ENCODE peak calls at places on chromosomes 11 and 22, in nine cellular contexts. L is fibroblast of lung, D is psoas muscle, C is heart right ventricle, O is spleen, R is endodermal cell, Y is RWPE2, W is tibial artery, U is mammary epithelial cell. X is an unnamed sample.
A peak's percentile ranks its signal among the peaks of the same experiment; 100 is the strongest.

GRCh38 chr11:2534131-2534956 is 89.5 kb downstream of the KCNQ1 start:
- DNase-seq in R (no peak), U (peak; percentile 37), C (no peak), O (peak; percentile 74), D (peak; percentile 56), L (peak; percentile 11), W (peak; percentile 63), Y (peak; percentile 76), X (peak; percentile 75)

GRCh38 chr22:20175597-20175900 is 24.7 kb upstream of the CCDC188 start:
- DNase-seq in Y (no peak), R (no peak), U (no peak), L (peak; percentile 16), W (no peak), C (no peak), O (no peak), D (no peak), X (no peak)

GRCh38 chr11:2306971-2307732 is 5.3 kb downstream of the TSPAN32 start:
- DNase-seq in U (no peak), Y (peak; percentile 42), L (peak; percentile 45), D (no peak), O (peak; percentile 79), C (no peak), W (peak; percentile 65), R (peak; percentile 42), X (peak; percentile 83)

GRCh38 chr11:111447931-111448330 is 64.3 kb downstream of the BTG4 start:
- DNase-seq in L (no peak), W (no peak), R (no peak), D (no peak), U (no peak), C (no peak), O (no peak), Y (no peak), X (no peak)

GRCh38 chr22:37331811-37332536 is 49.7 kb downstream of the CYTH4 start:
- DNase-seq in D (no peak), W (no peak), R (no peak), Y (no peak), L (no peak), U (no peak), C (no peak), O (no peak), X (no peak)

GRCh38 chr22:41912338-41913039 is 2.4 kb downstream of the SHISA8 start:
- DNase-seq in U (no peak), C (no peak), L (no peak), Y (no peak), D (no peak), O (no peak), R (no peak), W (no peak), X (no peak)

GRCh38 chr11:68996376-68997123 is 15.8 kb upstream of the MRGPRD start:
- DNase-seq in L (no peak), W (peak; percentile 60), R (peak; percentile 34), Y (peak; percentile 46), D (peak; percentile 28), O (peak; percentile 50), U (no peak), C (no peak), X (peak; percentile 48)

GRCh38 chr22:27216444-27216843 is 559.1 kb downstream of the MIAT start:
- DNase-seq in O (no peak), Y (no peak), W (no peak), D (no peak), R (no peak), C (no peak), L (no peak), U (no peak), X (no peak)

GRCh38 chr11:56783448-56784041 is 35.0 kb upstream of the OR9G4 start:
- DNase-seq in U (peak; percentile 37), R (no peak), Y (no peak), W (no peak), D (no peak), L (peak; percentile 39), C (no peak), O (no peak), X (no peak)

GRCh38 chr11:101428918-101429317 is 154.9 kb downstream of the TRPC6 start:
- DNase-seq in W (no peak), L (peak; percentile 14), U (peak; percentile 30), C (no peak), R (peak; percentile 74), O (no peak), Y (no peak), D (no peak), X (no peak)

GRCh38 chr11:8745431-8745986 is 62.9 kb downstream of the RPL27A start:
- DNase-seq in U (no peak), C (no peak), R (no peak), D (no peak), O (no peak), L (peak; percentile 42), Y (no peak), W (no peak), X (no peak)
- H3K4me1 ChIP-seq in U (peaks cover 16% of the 10 kb centered on the region), C (no peaks in the 10 kb centered on the region), R (peaks cover 25% of the 10 kb centered on the region), D (no peaks in the 10 kb centered on the region), O (no peaks in the 10 kb centered on the region), L (no peaks in the 10 kb centered on the region), Y (peaks cover 13% of the 10 kb centered on the region), W (peaks cover 11% of the 10 kb centered on the region), X (no peaks in the 10 kb centered on the region)

GRCh38 chr11:35168606-35169200 is 29.7 kb downstream of the CD44 start:
- DNase-seq in U (no peak), W (no peak), L (no peak), O (no peak), C (no peak), Y (no peak), D (no peak), R (no peak), X (no peak)

GRCh38 chr11:35163707-35164496 is 24.9 kb downstream of the CD44 start:
- DNase-seq in O (no peak), L (no peak), R (peak; percentile 64), C (no peak), Y (no peak), D (no peak), W (no peak), U (no peak), X (no peak)

GRCh38 chr11:35167451-35167954 is 28.5 kb downstream of the CD44 start:
- DNase-seq in U (no peak), O (no peak), D (peak; percentile 66), L (peak; percentile 56), Y (no peak), C (peak; percentile 31), W (peak; percentile 78), R (no peak), X (peak; percentile 81)

GRCh38 chr11:35165416-35166368 is 26.7 kb downstream of the CD44 start:
- DNase-seq in O (peak; percentile 84), L (peak; percentile 78), U (peak; percentile 71), W (no peak), C (no peak), D (no peak), Y (peak; percentile 84), R (no peak), X (no peak)

GRCh38 chr11:35166369-35167360 is 27.7 kb downstream of the CD44 start:
- DNase-seq in Y (peak; percentile 92), W (peak; percentile 80), R (no peak), L (peak; percentile 97), C (no peak), D (no peak), U (peak; percentile 98), O (peak; percentile 78), X (peak; percentile 68)
- TF ChIP-seq CTCF in Y (no peak), W (no peak), R (no peak), L (no peak), C (no peak), D (no peak), U (no peak), O (no peak), X (no peak)

GRCh38 chr11:70304208-70304603 is 33.7 kb downstream of the PPFIA1 start:
- DNase-seq in W (no peak), O (no peak), C (no peak), U (no peak), R (no peak), Y (no peak), L (no peak), D (no peak), X (no peak)
- H3K4me1 ChIP-seq in W (peaks cover 10% of the 10 kb centered on the region), O (no peaks in the 10 kb centered on the region), C (peaks cover 26% of the 10 kb centered on the region), U (no peaks in the 10 kb centered on the region), R (peaks cover 9% of the 10 kb centered on the region), Y (peaks cover 23% of the 10 kb centered on the region), L (peaks cover 9% of the 10 kb centered on the region), D (no peaks in the 10 kb centered on the region), X (peaks cover 8% of the 10 kb centered on the region)

DNA sequence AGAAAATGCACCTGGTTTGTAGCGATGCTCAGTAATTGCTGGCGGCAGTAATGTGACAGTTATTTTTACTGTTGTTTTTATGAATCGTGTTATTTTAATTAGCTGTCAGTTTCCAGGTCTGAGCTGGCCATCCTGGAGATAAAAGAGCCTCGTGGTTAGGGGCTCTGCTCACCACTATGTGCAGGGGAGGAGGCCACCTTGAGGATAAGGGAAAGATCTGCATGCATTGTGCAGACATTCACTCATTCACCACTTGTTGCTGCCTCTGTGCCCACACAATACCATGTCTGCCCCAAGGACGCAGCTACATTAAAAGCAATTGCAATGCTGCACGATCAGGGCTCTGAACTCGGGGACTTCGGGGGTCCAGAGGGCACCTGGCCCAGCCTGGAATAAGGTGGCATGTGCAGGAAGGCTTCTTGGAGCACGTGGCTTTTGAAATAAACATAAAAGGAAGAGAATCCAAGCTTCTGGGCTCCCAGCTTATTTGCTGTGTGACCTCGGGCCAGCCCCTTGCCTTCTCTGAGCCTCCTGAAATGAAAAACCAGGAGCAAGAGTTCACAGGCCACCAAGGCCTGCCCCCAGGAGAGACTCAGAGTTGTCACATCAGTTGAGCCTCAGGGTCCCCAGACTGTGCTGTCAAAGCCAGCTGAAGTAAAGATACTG is 44.7 kb upstream of the SHISAL1 start:
- DNase-seq in R (peak; percentile 64), U (no peak), Y (peak; percentile 8), D (peak; percentile 5), O (peak; percentile 8), W (no peak), L (no peak), C (no peak), X (no peak)
- TF ChIP-seq CTCF in R (peak; percentile 62), U (no peak), Y (no peak), D (no peak), O (no peak), W (no peak), L (peak; percentile 8), C (no peak), X (no peak)